ENCODE peak calls at places on chromosomes 4 and X, in nine cellular contexts. S is substantia nigra; B is mammary epithelial cell; Q is caudate nucleus; R is upper lobe of right lung; I is transverse colon; C is heart right ventricle; F is CD4-positive, alpha-beta T cell; Y is psoas muscle. L is an unnamed sample.

GRCh38 chr4:139666735-139667266 is 1.2 kb downstream of the MGST2 start:
- DNase-seq in S (no peak), B (peak), Q (no peak), R (peak), I (peak), C (peak), F (no peak), Y (no peak), L (no peak)

GRCh38 chr4:10762541-10762940 is 78.0 kb upstream of the CLNK start:
- DNase-seq in S (no peak), B (no peak), Q (no peak), R (no peak), I (no peak), C (no peak), F (no peak), Y (no peak), L (no peak)

GRCh38 chrX:133819546-133819945 is 165.8 kb downstream of the GPC3 start:
- DNase-seq in S (no peak), B (no peak), Q (no peak), R (no peak), I (no peak), C (no peak), F (no peak), Y (no peak), L (no peak)

GRCh38 chr4:789571-790465 is 36.1 kb downstream of the CPLX1 start:
- DNase-seq in S (no peak), B (no peak), Q (no peak), R (no peak), I (peak), C (no peak), F (no peak), Y (no peak), L (no peak)

GRCh38 chr4:87071401-87071800 is 136.6 kb downstream of the AFF1 start:
- DNase-seq in S (no peak), B (no peak), Q (no peak), R (no peak), I (peak), C (peak), F (no peak), Y (no peak), L (no peak)

GRCh38 chr4:16270654-16271328 is 44.5 kb upstream of the TAPT1 start:
- DNase-seq in S (no peak), B (no peak), Q (no peak), R (no peak), I (no peak), C (no peak), F (no peak), Y (no peak), L (no peak)

GRCh38 chrX:64350047-64350446 is 45.2 kb downstream of the MTMR8 start:
- DNase-seq in S (no peak), B (no peak), Q (no peak), R (no peak), I (no peak), C (no peak), F (no peak), Y (no peak), L (no peak)

GRCh38 chr4:148166132-148166531 is 276.1 kb downstream of the NR3C2 start:
- DNase-seq in S (no peak), B (no peak), Q (no peak), R (no peak), I (no peak), C (no peak), F (no peak), Y (no peak), L (no peak)

GRCh38 chrX:102963955-102964354 is 26.9 kb downstream of the RAB40AL start:
- DNase-seq in S (no peak), B (no peak), Q (no peak), R (no peak), I (no peak), C (no peak), F (no peak), Y (no peak), L (no peak)

GRCh38 chr4:83362492-83363329 is 28.1 kb upstream of the HPSE start:
- DNase-seq in S (no peak), B (peak), Q (no peak), R (no peak), I (peak), C (no peak), F (no peak), Y (no peak), L (no peak)

GRCh38 chrX:74133156-74133796 is 170.7 kb upstream of the ZCCHC13 start:
- DNase-seq in S (peak), B (peak), Q (no peak), R (no peak), I (no peak), C (peak), F (no peak), Y (no peak), L (peak)

GRCh38 chr4:47839259-47839658 is 1.4 kb upstream of the CORIN start:
- DNase-seq in S (no peak), B (peak), Q (peak), R (no peak), I (no peak), C (peak), F (no peak), Y (no peak), L (no peak)

GRCh38 chrX:66914082-66914481 is 275.2 kb upstream of the EDA2R start:
- DNase-seq in S (no peak), B (peak), Q (no peak), R (no peak), I (peak), C (no peak), F (no peak), Y (no peak), L (no peak)

GRCh38 chrX:150507251-150507856 is 61.1 kb upstream of the MTM1 start:
- DNase-seq in S (no peak), B (no peak), Q (no peak), R (no peak), I (peak), C (peak), F (no peak), Y (no peak), L (no peak)

GRCh38 chr4:153651961-153652784 is 31.9 kb upstream of the TLR2 start:
- DNase-seq in S (no peak), B (peak), Q (no peak), R (no peak), I (no peak), C (no peak), F (no peak), Y (no peak), L (no peak)

GRCh38 chr4:41144812-41145211 is 69.5 kb downstream of the APBB2 start:
- DNase-seq in S (no peak), B (peak), Q (no peak), R (no peak), I (no peak), C (no peak), F (no peak), Y (no peak), L (no peak)

GRCh38 chr4:151043803-151044535 is 28.9 kb upstream of the LRBA start:
- DNase-seq in S (no peak), B (no peak), Q (no peak), R (no peak), I (no peak), C (no peak), F (no peak), Y (no peak), L (no peak)

GRCh38 chrX:119692241-119693031 is 532 bp downstream of the SEPTIN6 start:
- DNase-seq in S (no peak), B (peak), Q (no peak), R (peak), I (peak), C (peak), F (peak), Y (peak), L (no peak)
- H3K27ac ChIP-seq in S (no peak), B (no peak), Q (peak), R (peak), I (peak), C (peak), F (peak), Y (no peak), L (no peak)

GRCh38 chrX:7055386-7056137 is 92.0 kb upstream of the STS start:
- DNase-seq in S (no peak), B (no peak), Q (no peak), R (no peak), I (peak), C (no peak), F (no peak), Y (no peak), L (no peak)
- H3K27ac ChIP-seq in S (no peak), B (no peak), Q (no peak), R (no peak), I (peak), C (no peak), F (no peak), Y (no peak), L (no peak)

DNA sequence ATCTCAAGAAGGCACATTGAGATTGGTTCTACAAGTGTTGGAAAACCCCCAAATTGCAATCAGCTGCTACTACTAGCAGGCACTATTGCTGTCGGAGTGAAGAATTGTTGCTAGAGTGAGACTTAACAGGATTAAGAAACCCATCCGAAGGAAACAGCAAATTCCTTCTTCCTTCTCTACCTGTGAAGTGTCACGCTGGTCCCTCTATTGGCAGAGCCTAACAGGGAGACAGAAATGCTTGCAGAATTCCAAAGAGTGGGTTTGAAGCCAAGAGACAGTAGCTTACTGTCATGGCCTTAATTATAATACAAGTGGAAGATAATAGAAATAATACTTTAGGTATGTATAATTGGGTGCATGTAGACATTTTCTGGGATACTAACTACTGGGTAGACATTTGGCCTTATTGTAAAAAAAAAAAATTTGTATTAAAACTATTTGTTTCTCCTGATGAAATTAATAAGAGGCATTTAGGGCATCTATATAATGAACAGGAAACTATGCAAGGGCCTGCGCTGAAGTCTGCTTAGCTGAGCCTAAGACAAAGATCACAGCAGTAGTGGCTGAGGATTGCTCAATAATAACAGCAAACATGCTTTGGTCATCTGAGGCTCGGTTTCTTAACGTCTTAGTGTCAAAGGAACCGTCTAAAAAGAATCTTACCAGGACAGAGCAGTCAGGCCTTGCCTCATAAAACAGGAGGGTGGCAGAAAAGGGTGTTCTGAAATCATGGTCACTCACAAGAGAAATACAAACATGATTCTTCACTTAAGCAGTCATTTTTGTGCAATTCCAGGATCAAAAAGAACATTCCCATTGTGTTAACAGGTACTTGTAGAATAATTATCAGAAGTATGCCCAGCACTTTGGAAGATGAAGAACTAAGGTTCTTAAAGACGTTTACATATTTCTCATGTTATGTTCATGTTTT is 40.8 kb downstream of the FAM241A start:
- DNase-seq in S (no peak), B (no peak), Q (no peak), R (no peak), I (no peak), C (no peak), F (no peak), Y (no peak), L (no peak)
- H3K27ac ChIP-seq in S (no peak), B (no peak), Q (no peak), R (no peak), I (no peak), C (no peak), F (no peak), Y (no peak), L (no peak)

GRCh38 chr4:158825443-158826036 is 56.7 kb downstream of the FNIP2 start:
- DNase-seq in S (no peak), B (no peak), Q (no peak), R (no peak), I (no peak), C (no peak), F (no peak), Y (no peak), L (no peak)

GRCh38 chr4:158827475-158828085 is 58.8 kb downstream of the FNIP2 start:
- DNase-seq in S (no peak), B (no peak), Q (no peak), R (no peak), I (no peak), C (no peak), F (no peak), Y (no peak), L (no peak)

GRCh38 chr4:158826882-158827281 is 58.1 kb downstream of the FNIP2 start:
- DNase-seq in S (no peak), B (peak), Q (no peak), R (no peak), I (peak), C (no peak), F (no peak), Y (no peak), L (peak)

GRCh38 chr4:158824425-158825274 is 55.8 kb downstream of the FNIP2 start:
- DNase-seq in S (no peak), B (no peak), Q (no peak), R (no peak), I (no peak), C (no peak), F (no peak), Y (peak), L (no peak)

DNA sequence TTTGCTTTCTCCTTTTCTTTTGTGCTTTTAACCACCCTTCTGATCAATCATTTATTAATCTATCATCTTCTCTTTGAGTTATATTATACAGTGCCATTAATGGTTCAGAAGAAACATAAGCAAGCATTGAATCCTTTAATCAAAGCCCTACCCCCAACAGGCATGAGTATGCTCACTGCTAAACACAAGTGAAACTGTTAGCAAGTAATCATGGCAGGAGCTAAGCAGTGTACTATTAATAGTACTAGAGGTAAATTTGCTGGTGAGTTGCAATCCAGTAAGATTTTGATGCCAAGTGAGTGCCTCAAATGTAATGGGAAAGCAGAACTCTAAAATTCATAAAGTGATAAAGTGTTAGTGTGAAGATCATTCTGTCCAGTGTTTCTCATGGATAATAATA is 57.2 kb downstream of the FNIP2 start:
- DNase-seq in S (no peak), B (no peak), Q (no peak), R (no peak), I (no peak), C (no peak), F (no peak), Y (no peak), L (no peak)
- H3K27ac ChIP-seq in S (no peak), B (no peak), Q (no peak), R (peak), I (peak), C (peak), F (no peak), Y (peak), L (peak)

GRCh38 chr4:182662551-182662950 is 254.6 kb downstream of the DCTD start:
- DNase-seq in S (no peak), B (no peak), Q (no peak), R (no peak), I (no peak), C (no peak), F (no peak), Y (no peak), L (no peak)
- H3K27ac ChIP-seq in S (no peak), B (no peak), Q (no peak), R (no peak), I (no peak), C (no peak), F (no peak), Y (no peak), L (no peak)

L was measured in epithelial cell of prostate.